ENCODE peak calls at places on chromosomes 1 and 21, in nine cellular contexts. Y is choroid plexus epithelial cell; K is CD8-positive, alpha-beta T cell; T is fibroblast of villous mesenchyme; G is dorsolateral prefrontal cortex; D is fibroblast of lung; J is tibial nerve; L is heart left ventricle; X is cardiac fibroblast. C is an unnamed sample.
A peak's percentile ranks its signal among the peaks of the same experiment; 100 is the strongest.

GRCh38 chr1:1833456-1833855 is 55.2 kb upstream of the NADK start:
- DNase-seq in Y (no peak), K (no peak), T (no peak), G (no peak), D (no peak), J (no peak), L (no peak), X (no peak), C (peak; percentile 34)

GRCh38 chr1:227317541-227318002 is 720 bp downstream of the CDC42BPA start:
- DNase-seq in Y (peak; percentile 65), K (no peak), T (peak; percentile 82), G (peak; percentile 27), D (peak; percentile 65), J (no peak), L (peak; percentile 51), X (peak; percentile 68), C (no peak)

GRCh38 chr21:25956993-25957714 is 213.4 kb downstream of the APP start:
- DNase-seq in Y (peak; percentile 91), K (no peak), T (peak; percentile 62), G (no peak), D (peak; percentile 80), J (no peak), L (no peak), X (peak; percentile 78), C (no peak)

GRCh38 chr1:115492880-115493279 is 148.9 kb upstream of the VANGL1 start:
- DNase-seq in Y (peak; percentile 46), K (no peak), T (peak; percentile 45), G (no peak), D (peak; percentile 78), J (no peak), L (no peak), X (no peak), C (no peak)

GRCh38 chr21:34061983-34062382 is 11.4 kb upstream of the MRPS6 start:
- DNase-seq in Y (no peak), K (no peak), T (no peak), G (no peak), D (no peak), J (no peak), L (no peak), X (no peak), C (no peak)

GRCh38 chr1:81549588-81550127 is 251.1 kb upstream of the ADGRL2 start:
- DNase-seq in Y (peak; percentile 74), K (no peak), T (peak; percentile 53), G (no peak), D (peak; percentile 35), J (no peak), L (no peak), X (peak; percentile 75), C (no peak)

GRCh38 chr1:184150776-184151531 is 99.4 kb downstream of the TSEN15 start:
- DNase-seq in Y (peak; percentile 37), K (no peak), T (peak; percentile 54), G (no peak), D (peak; percentile 78), J (no peak), L (peak; percentile 23), X (peak; percentile 36), C (no peak)

GRCh38 chr21:32757804-32758203 is 13.8 kb downstream of the PAXBP1 start:
- DNase-seq in Y (no peak), K (no peak), T (no peak), G (no peak), D (no peak), J (no peak), L (no peak), X (no peak), C (no peak)

GRCh38 chr1:208654241-208654640 is 410.1 kb upstream of the PLXNA2 start:
- DNase-seq in Y (peak; percentile 41), K (no peak), T (peak; percentile 13), G (no peak), D (peak; percentile 10), J (no peak), L (no peak), X (peak; percentile 19), C (no peak)

GRCh38 chr1:53438427-53439336 is 20.5 kb upstream of the DMRTB1 start:
- DNase-seq in Y (no peak), K (no peak), T (no peak), G (no peak), D (no peak), J (no peak), L (no peak), X (no peak), C (no peak)

GRCh38 chr1:14968251-14968812 is 185.2 kb upstream of the TMEM51 start:
- DNase-seq in Y (peak; percentile 78), K (no peak), T (peak; percentile 86), G (peak; percentile 38), D (peak; percentile 91), J (no peak), L (no peak), X (peak; percentile 78), C (no peak)

GRCh38 chr1:1929639-1930545 is 10.8 kb upstream of the TMEM52 start:
- DNase-seq in Y (no peak), K (no peak), T (no peak), G (no peak), D (no peak), J (no peak), L (peak; percentile 19), X (no peak), C (no peak)

DNA sequence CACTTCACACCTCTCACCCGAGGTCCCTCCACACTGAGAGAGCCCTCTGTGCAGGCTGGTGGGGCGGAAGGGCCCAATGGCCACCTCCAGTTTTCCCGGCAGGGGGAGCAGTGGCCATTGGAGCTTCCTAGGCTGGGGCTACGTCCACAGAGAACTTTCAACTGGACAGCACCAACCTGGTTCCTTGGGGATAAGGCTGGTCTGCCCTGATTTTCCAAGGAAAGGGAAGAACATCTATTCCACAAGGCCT is 20.3 kb upstream of the LAPTM5 start:
- DNase-seq in Y (no peak), K (no peak), T (no peak), G (no peak), D (no peak), J (no peak), L (no peak), X (no peak), C (no peak)
- TF ChIP-seq CTCF in Y (peak; percentile 39), K (no peak), T (peak; percentile 20), G (peak; percentile 35), D (peak; percentile 8), J (no peak), L (no peak), X (peak; percentile 10), C (no peak)

GRCh38 chr21:44914176-44914874 is 6.4 kb downstream of the ITGB2 start:
- DNase-seq in Y (no peak), K (peak; percentile 55), T (no peak), G (no peak), D (no peak), J (no peak), L (no peak), X (no peak), C (no peak)
- H3K4me3 ChIP-seq in Y (no peak overlapping the region), K (peak overlapping the region; percentile 69), T (no peak overlapping the region), G (no peak overlapping the region), D (no peak overlapping the region), J (no peak overlapping the region), L (no peak overlapping the region), X (no peak overlapping the region), C (no peak overlapping the region)

GRCh38 chr1:204241050-204241449 is 27.3 kb upstream of the GOLT1A start:
- DNase-seq in Y (no peak), K (no peak), T (no peak), G (no peak), D (no peak), J (no peak), L (no peak), X (no peak), C (no peak)
- TF ChIP-seq CTCF in Y (no peak), K (no peak), T (no peak), G (no peak), D (no peak), J (no peak), L (no peak), X (no peak), C (no peak)

DNA sequence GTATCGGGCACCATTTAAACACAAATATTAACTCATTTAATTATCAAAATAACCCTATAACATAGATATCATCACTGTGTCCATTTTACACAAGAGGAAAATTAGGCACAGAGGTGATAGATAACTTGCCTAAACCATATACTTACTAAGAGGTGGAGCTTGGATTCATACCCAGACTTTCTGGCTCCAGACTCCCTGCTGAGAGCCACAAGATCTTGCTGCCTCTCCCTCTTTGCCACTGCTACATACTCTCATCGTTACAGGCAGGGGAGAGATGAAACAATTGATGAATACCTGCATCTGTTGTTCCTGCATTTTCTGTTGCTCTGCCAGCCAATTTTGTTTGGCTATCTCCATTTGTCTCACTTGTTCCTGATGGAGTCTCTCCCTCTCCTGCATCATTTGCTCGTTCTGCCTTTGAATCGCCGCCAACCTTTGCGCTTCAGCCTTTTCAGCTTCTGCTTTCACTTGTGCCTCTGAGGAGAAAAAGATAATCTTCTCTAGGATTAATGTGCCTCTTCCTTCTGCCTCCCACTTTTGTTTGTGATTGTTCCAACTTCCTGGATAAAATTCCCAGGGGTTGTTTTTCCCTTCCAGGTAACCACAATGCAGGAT is 10.6 kb downstream of the GBP5 start:
- DNase-seq in Y (peak; percentile 40), K (no peak), T (no peak), G (no peak), D (peak; percentile 25), J (no peak), L (peak; percentile 26), X (peak; percentile 35), C (no peak)
- H3K4me3 ChIP-seq in Y (no peak overlapping the region), K (no peak overlapping the region), T (no peak overlapping the region), G (no peak overlapping the region), D (no peak overlapping the region), J (no peak overlapping the region), L (peak overlapping the region; percentile 30), X (no peak overlapping the region), C (no peak overlapping the region)

GRCh38 chr1:74673351-74674111 is at the start of gene ERICH3:
- DNase-seq in Y (no peak), K (no peak), T (no peak), G (peak; percentile 27), D (peak; percentile 35), J (no peak), L (no peak), X (peak; percentile 5), C (no peak)

GRCh38 chr1:74679811-74680210 is 6.2 kb upstream of the ERICH3 start:
- DNase-seq in Y (no peak), K (no peak), T (no peak), G (no peak), D (peak; percentile 39), J (no peak), L (no peak), X (no peak), C (no peak)

DNA sequence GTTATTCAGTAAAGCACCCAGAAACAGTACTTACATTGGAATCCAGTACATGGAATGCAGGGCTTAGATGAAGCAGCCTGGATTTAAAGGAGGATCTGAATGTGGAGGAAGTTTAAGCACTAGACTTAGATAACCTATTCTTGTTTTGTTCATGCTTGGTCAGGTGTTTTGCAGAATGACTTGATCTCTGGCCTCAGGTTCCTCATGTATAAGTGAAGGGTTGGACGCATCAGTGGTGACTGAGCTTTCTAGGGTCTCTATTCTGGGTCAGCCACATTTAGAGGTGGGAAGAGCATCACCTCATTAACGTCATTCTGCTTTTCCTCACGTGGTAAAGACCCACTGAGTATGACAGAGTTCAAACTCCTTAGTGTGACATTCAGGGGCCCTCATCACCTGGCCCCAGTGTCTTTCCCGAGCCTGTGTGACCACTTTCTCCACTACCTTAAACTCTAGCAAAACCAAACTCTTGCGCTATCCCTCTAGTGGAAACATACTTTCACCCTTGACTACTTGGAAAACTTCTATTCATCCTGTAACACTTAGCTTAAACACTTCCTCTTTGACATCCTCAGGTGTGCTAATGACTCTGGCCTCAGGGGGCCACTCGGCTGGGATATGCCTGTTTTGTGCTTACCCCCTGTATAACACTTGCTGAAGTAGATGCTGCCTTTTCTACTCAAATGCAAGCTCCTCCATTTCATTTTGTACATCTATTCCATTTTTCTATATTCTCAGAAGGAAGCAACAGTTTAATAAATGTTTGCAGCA is 871 bp upstream of the ERICH3 start:
- DNase-seq in Y (no peak), K (no peak), T (no peak), G (no peak), D (peak; percentile 1), J (no peak), L (no peak), X (no peak), C (no peak)
- TF ChIP-seq CTCF in Y (no peak), K (no peak), T (no peak), G (no peak), D (no peak), J (no peak), L (no peak), X (no peak), C (no peak)

C was measured in pancreas.